ENCODE peak calls at places on chromosomes 1 and 21, in five cellular contexts. One of them, this sample, is unnamed.

GRCh38 chr1:230176871-230177411 is 109.9 kb downstream of the GALNT2 start:
- DNase-seq in left ventricle myocardium superior: peak; percentile 84
- DNase-seq in naive thymus-derived CD8-positive, alpha-beta T cell: no peak
- DNase-seq in stimulated activated CD4-positive, alpha-beta T cell treated with anti-CD3 and anti-CD28 coated beads, TNF-alpha, amount 100 ng/mL, for 48 hours: no peak
- DNase-seq in effector CD4-positive, alpha-beta T cell: no peak
- DNase-seq in this sample: peak; percentile 57

GRCh38 chr1:69915347-69915746 is 290.0 kb downstream of the LRRC40 start:
- DNase-seq in left ventricle myocardium superior: no peak
- DNase-seq in naive thymus-derived CD8-positive, alpha-beta T cell: no peak
- DNase-seq in stimulated activated CD4-positive, alpha-beta T cell treated with anti-CD3 and anti-CD28 coated beads, TNF-alpha, amount 100 ng/mL, for 48 hours: no peak
- DNase-seq in effector CD4-positive, alpha-beta T cell: no peak
- DNase-seq in this sample: no peak

GRCh38 chr1:186790101-186790500 is 38.6 kb upstream of the PLA2G4A start:
- DNase-seq in stimulated activated CD4-positive, alpha-beta T cell treated with anti-CD3 and anti-CD28 coated beads, TNF-alpha, amount 100 ng/mL, for 48 hours: no peak
- DNase-seq in left ventricle myocardium superior: no peak
- DNase-seq in effector CD4-positive, alpha-beta T cell: no peak
- DNase-seq in naive thymus-derived CD8-positive, alpha-beta T cell: no peak
- DNase-seq in this sample: no peak

GRCh38 chr1:203405703-203406430 is 54.9 kb upstream of the FMOD start:
- DNase-seq in naive thymus-derived CD8-positive, alpha-beta T cell: no peak
- DNase-seq in effector CD4-positive, alpha-beta T cell: no peak
- DNase-seq in left ventricle myocardium superior: no peak
- DNase-seq in stimulated activated CD4-positive, alpha-beta T cell treated with anti-CD3 and anti-CD28 coated beads, TNF-alpha, amount 100 ng/mL, for 48 hours: no peak
- DNase-seq in this sample: no peak

GRCh38 chr1:143610196-143610595 is 361.6 kb downstream of the FAM72C start:
- DNase-seq in effector CD4-positive, alpha-beta T cell: no peak
- DNase-seq in stimulated activated CD4-positive, alpha-beta T cell treated with anti-CD3 and anti-CD28 coated beads, TNF-alpha, amount 100 ng/mL, for 48 hours: no peak
- DNase-seq in left ventricle myocardium superior: no peak
- DNase-seq in naive thymus-derived CD8-positive, alpha-beta T cell: no peak
- DNase-seq in this sample: no peak

GRCh38 chr21:33302055-33302454 is 22.7 kb upstream of the IFNAR1 start:
- DNase-seq in effector CD4-positive, alpha-beta T cell: no peak
- DNase-seq in left ventricle myocardium superior: no peak
- DNase-seq in naive thymus-derived CD8-positive, alpha-beta T cell: no peak
- DNase-seq in stimulated activated CD4-positive, alpha-beta T cell treated with anti-CD3 and anti-CD28 coated beads, TNF-alpha, amount 100 ng/mL, for 48 hours: no peak
- DNase-seq in this sample: no peak

GRCh38 chr1:193703101-193703500 is 516.7 kb upstream of the B3GALT2 start:
- DNase-seq in naive thymus-derived CD8-positive, alpha-beta T cell: no peak
- DNase-seq in stimulated activated CD4-positive, alpha-beta T cell treated with anti-CD3 and anti-CD28 coated beads, TNF-alpha, amount 100 ng/mL, for 48 hours: no peak
- DNase-seq in left ventricle myocardium superior: no peak
- DNase-seq in effector CD4-positive, alpha-beta T cell: no peak
- DNase-seq in this sample: no peak

GRCh38 chr1:7613106-7613850 is 157.8 kb upstream of the VAMP3 start:
- DNase-seq in left ventricle myocardium superior: peak; percentile 49
- DNase-seq in stimulated activated CD4-positive, alpha-beta T cell treated with anti-CD3 and anti-CD28 coated beads, TNF-alpha, amount 100 ng/mL, for 48 hours: no peak
- DNase-seq in naive thymus-derived CD8-positive, alpha-beta T cell: no peak
- DNase-seq in effector CD4-positive, alpha-beta T cell: no peak
- DNase-seq in this sample: no peak

GRCh38 chr21:31340499-31340898 is 3.6 kb downstream of the TIAM1 start:
- DNase-seq in stimulated activated CD4-positive, alpha-beta T cell treated with anti-CD3 and anti-CD28 coated beads, TNF-alpha, amount 100 ng/mL, for 48 hours: no peak
- DNase-seq in left ventricle myocardium superior: no peak
- DNase-seq in effector CD4-positive, alpha-beta T cell: no peak
- DNase-seq in naive thymus-derived CD8-positive, alpha-beta T cell: no peak
- DNase-seq in this sample: no peak

GRCh38 chr1:147723691-147724323 is 36.6 kb downstream of the GJA5 start:
- DNase-seq in naive thymus-derived CD8-positive, alpha-beta T cell: peak; percentile 25
- DNase-seq in effector CD4-positive, alpha-beta T cell: peak; percentile 12
- DNase-seq in left ventricle myocardium superior: peak; percentile 54
- DNase-seq in stimulated activated CD4-positive, alpha-beta T cell treated with anti-CD3 and anti-CD28 coated beads, TNF-alpha, amount 100 ng/mL, for 48 hours: no peak
- DNase-seq in this sample: no peak

GRCh38 chr1:156667968-156668709 is 9.1 kb downstream of the NES start:
- DNase-seq in left ventricle myocardium superior: no peak
- DNase-seq in naive thymus-derived CD8-positive, alpha-beta T cell: no peak
- DNase-seq in stimulated activated CD4-positive, alpha-beta T cell treated with anti-CD3 and anti-CD28 coated beads, TNF-alpha, amount 100 ng/mL, for 48 hours: no peak
- DNase-seq in effector CD4-positive, alpha-beta T cell: no peak
- DNase-seq in this sample: no peak

GRCh38 chr1:59043796-59044195 is 253.1 kb upstream of the FGGY start:
- DNase-seq in effector CD4-positive, alpha-beta T cell: no peak
- DNase-seq in naive thymus-derived CD8-positive, alpha-beta T cell: no peak
- DNase-seq in stimulated activated CD4-positive, alpha-beta T cell treated with anti-CD3 and anti-CD28 coated beads, TNF-alpha, amount 100 ng/mL, for 48 hours: no peak
- DNase-seq in left ventricle myocardium superior: peak; percentile 78
- DNase-seq in this sample: no peak

GRCh38 chr1:31944205-31945089 is 6.3 kb upstream of the PTP4A2 start:
- DNase-seq in effector CD4-positive, alpha-beta T cell: peak; percentile 66
- DNase-seq in left ventricle myocardium superior: peak; percentile 94
- DNase-seq in stimulated activated CD4-positive, alpha-beta T cell treated with anti-CD3 and anti-CD28 coated beads, TNF-alpha, amount 100 ng/mL, for 48 hours: no peak
- DNase-seq in naive thymus-derived CD8-positive, alpha-beta T cell: peak; percentile 78
- DNase-seq in this sample: no peak

GRCh38 chr1:1075148-1075935 is 1.2 kb upstream of the RNF223 start:
- DNase-seq in effector CD4-positive, alpha-beta T cell: no peak
- DNase-seq in left ventricle myocardium superior: peak; percentile 19
- DNase-seq in stimulated activated CD4-positive, alpha-beta T cell treated with anti-CD3 and anti-CD28 coated beads, TNF-alpha, amount 100 ng/mL, for 48 hours: no peak
- DNase-seq in naive thymus-derived CD8-positive, alpha-beta T cell: no peak
- DNase-seq in this sample: no peak

GRCh38 chr1:222114536-222115156 is 372.8 kb upstream of the DUSP10 start:
- DNase-seq in effector CD4-positive, alpha-beta T cell: no peak
- DNase-seq in left ventricle myocardium superior: no peak
- DNase-seq in stimulated activated CD4-positive, alpha-beta T cell treated with anti-CD3 and anti-CD28 coated beads, TNF-alpha, amount 100 ng/mL, for 48 hours: no peak
- DNase-seq in naive thymus-derived CD8-positive, alpha-beta T cell: no peak
- DNase-seq in this sample: no peak

GRCh38 chr1:91124290-91124975 is 102.6 kb upstream of the ZNF644 start:
- DNase-seq in left ventricle myocardium superior: no peak
- DNase-seq in stimulated activated CD4-positive, alpha-beta T cell treated with anti-CD3 and anti-CD28 coated beads, TNF-alpha, amount 100 ng/mL, for 48 hours: peak; percentile 1
- DNase-seq in naive thymus-derived CD8-positive, alpha-beta T cell: no peak
- DNase-seq in effector CD4-positive, alpha-beta T cell: no peak
- DNase-seq in this sample: no peak

GRCh38 chr1:182674346-182675246 is 9.8 kb downstream of the RGS8 start:
- DNase-seq in stimulated activated CD4-positive, alpha-beta T cell treated with anti-CD3 and anti-CD28 coated beads, TNF-alpha, amount 100 ng/mL, for 48 hours: no peak
- DNase-seq in naive thymus-derived CD8-positive, alpha-beta T cell: no peak
- DNase-seq in left ventricle myocardium superior: peak; percentile 58
- DNase-seq in effector CD4-positive, alpha-beta T cell: no peak
- DNase-seq in this sample: no peak

GRCh38 chr1:234771642-234772344 is 161.8 kb upstream of the IRF2BP2 start:
- DNase-seq in stimulated activated CD4-positive, alpha-beta T cell treated with anti-CD3 and anti-CD28 coated beads, TNF-alpha, amount 100 ng/mL, for 48 hours: no peak
- DNase-seq in naive thymus-derived CD8-positive, alpha-beta T cell: no peak
- DNase-seq in effector CD4-positive, alpha-beta T cell: no peak
- DNase-seq in left ventricle myocardium superior: no peak
- DNase-seq in this sample: no peak

GRCh38 chr21:31897311-31897710 is 24.5 kb downstream of the HUNK start:
- DNase-seq in stimulated activated CD4-positive, alpha-beta T cell treated with anti-CD3 and anti-CD28 coated beads, TNF-alpha, amount 100 ng/mL, for 48 hours: no peak
- DNase-seq in left ventricle myocardium superior: no peak
- DNase-seq in naive thymus-derived CD8-positive, alpha-beta T cell: no peak
- DNase-seq in effector CD4-positive, alpha-beta T cell: no peak
- DNase-seq in this sample: no peak

GRCh38 chr21:42705746-42706374 is 52.4 kb downstream of the PDE9A start:
- DNase-seq in effector CD4-positive, alpha-beta T cell: no peak
- DNase-seq in naive thymus-derived CD8-positive, alpha-beta T cell: no peak
- DNase-seq in stimulated activated CD4-positive, alpha-beta T cell treated with anti-CD3 and anti-CD28 coated beads, TNF-alpha, amount 100 ng/mL, for 48 hours: no peak
- DNase-seq in left ventricle myocardium superior: no peak
- DNase-seq in this sample: no peak

GRCh38 chr1:47618830-47619229 is 181.0 kb downstream of the FOXD2 start:
- DNase-seq in stimulated activated CD4-positive, alpha-beta T cell treated with anti-CD3 and anti-CD28 coated beads, TNF-alpha, amount 100 ng/mL, for 48 hours: no peak
- DNase-seq in naive thymus-derived CD8-positive, alpha-beta T cell: no peak
- DNase-seq in effector CD4-positive, alpha-beta T cell: no peak
- DNase-seq in left ventricle myocardium superior: no peak
- DNase-seq in this sample: no peak

GRCh38 chr1:186404454-186405051 is 28.9 kb downstream of the ODR4 start:
- DNase-seq in naive thymus-derived CD8-positive, alpha-beta T cell: no peak
- DNase-seq in effector CD4-positive, alpha-beta T cell: no peak
- DNase-seq in left ventricle myocardium superior: no peak
- DNase-seq in stimulated activated CD4-positive, alpha-beta T cell treated with anti-CD3 and anti-CD28 coated beads, TNF-alpha, amount 100 ng/mL, for 48 hours: no peak
- DNase-seq in this sample: no peak

GRCh38 chr1:16013220-16013907 is 4.5 kb downstream of the HSPB7 start:
- DNase-seq in stimulated activated CD4-positive, alpha-beta T cell treated with anti-CD3 and anti-CD28 coated beads, TNF-alpha, amount 100 ng/mL, for 48 hours: no peak
- DNase-seq in naive thymus-derived CD8-positive, alpha-beta T cell: no peak
- DNase-seq in effector CD4-positive, alpha-beta T cell: no peak
- DNase-seq in left ventricle myocardium superior: peak; percentile 88
- DNase-seq in this sample: no peak

GRCh38 chr1:230825061-230825803 is 43.1 kb downstream of the C1orf198 start:
- DNase-seq in naive thymus-derived CD8-positive, alpha-beta T cell: no peak
- DNase-seq in stimulated activated CD4-positive, alpha-beta T cell treated with anti-CD3 and anti-CD28 coated beads, TNF-alpha, amount 100 ng/mL, for 48 hours: no peak
- DNase-seq in effector CD4-positive, alpha-beta T cell: no peak
- DNase-seq in left ventricle myocardium superior: no peak
- DNase-seq in this sample: no peak